ENCODE peak calls at places on chromosome 11, in seven cellular contexts. B, F, O, N, W, A and X are unnamed samples.

GRCh38 chr11:65186701-65187100 is 5.0 kb downstream of the CAPN1 start:
- DNase-seq in B (no peak), F (no peak), O (no peak), N (no peak), W (no peak), A (no peak), X (no peak)

GRCh38 chr11:74449369-74449931 is 17.9 kb downstream of the KCNE3 start:
- DNase-seq in B (peak; percentile 74), F (peak; percentile 58), O (no peak), N (no peak), W (peak; percentile 46), A (peak; percentile 69), X (peak; percentile 44)

GRCh38 chr11:86671386-86672006 is 920 bp downstream of the ME3 start:
- DNase-seq in B (peak; percentile 53), F (peak; percentile 30), O (peak; percentile 88), N (no peak), W (no peak), A (no peak), X (no peak)

GRCh38 chr11:75524576-75525432 is 937 bp downstream of the GDPD5 start:
- DNase-seq in B (no peak), F (no peak), O (no peak), N (no peak), W (peak; percentile 28), A (no peak), X (peak; percentile 31)

GRCh38 chr11:96257972-96258951 is 84.7 kb downstream of the MAML2 start:
- DNase-seq in B (no peak), F (no peak), O (no peak), N (no peak), W (peak; percentile 26), A (no peak), X (peak; percentile 44)

GRCh38 chr11:70883323-70883940 is 368.9 kb downstream of the SHANK2 start:
- DNase-seq in B (no peak), F (no peak), O (no peak), N (no peak), W (no peak), A (no peak), X (no peak)

GRCh38 chr11:61091373-61092279 is 10.7 kb upstream of the CD5 start:
- DNase-seq in B (no peak), F (peak; percentile 30), O (no peak), N (no peak), W (no peak), A (no peak), X (peak; percentile 47)

GRCh38 chr11:132844956-132845355 is 687.3 kb downstream of the OPCML start:
- DNase-seq in B (no peak), F (no peak), O (no peak), N (no peak), W (no peak), A (peak; percentile 73), X (no peak)

GRCh38 chr11:61918251-61919112 is 1.1 kb upstream of the RAB3IL1 start:
- DNase-seq in B (no peak), F (no peak), O (no peak), N (no peak), W (no peak), A (no peak), X (no peak)

GRCh38 chr11:59221438-59221837 is 8.7 kb upstream of the MPEG1 start:
- DNase-seq in B (peak; percentile 4), F (no peak), O (no peak), N (no peak), W (no peak), A (peak; percentile 95), X (no peak)

GRCh38 chr11:43950323-43950855 is 8.0 kb downstream of the C11orf96 start:
- DNase-seq in B (no peak), F (no peak), O (no peak), N (no peak), W (no peak), A (no peak), X (no peak)

GRCh38 chr11:43810929-43811596 is 69.6 kb upstream of the ALKBH3 start:
- DNase-seq in B (no peak), F (no peak), O (no peak), N (no peak), W (no peak), A (no peak), X (no peak)

GRCh38 chr11:7512525-7513209 is 1.1 kb upstream of the PPFIBP2 start:
- DNase-seq in B (no peak), F (no peak), O (peak; percentile 91), N (no peak), W (no peak), A (no peak), X (no peak)

GRCh38 chr11:118277312-118277711 is 13.2 kb upstream of the MPZL2 start:
- DNase-seq in B (no peak), F (no peak), O (no peak), N (no peak), W (no peak), A (peak; percentile 15), X (no peak)

GRCh38 chr11:128726464-128727139 is 32.7 kb downstream of the FLI1 start:
- DNase-seq in B (no peak), F (no peak), O (no peak), N (no peak), W (no peak), A (no peak), X (no peak)

GRCh38 chr11:74018331-74019005 is 9.6 kb upstream of the UCP3 start:
- DNase-seq in B (no peak), F (no peak), O (peak; percentile 95), N (no peak), W (no peak), A (no peak), X (no peak)

GRCh38 chr11:119478711-119479285 is 55.8 kb upstream of the THY1 start:
- DNase-seq in B (no peak), F (no peak), O (no peak), N (no peak), W (no peak), A (no peak), X (no peak)

GRCh38 chr11:125061237-125061636 is 1.9 kb upstream of the SLC37A2 start:
- DNase-seq in B (no peak), F (no peak), O (no peak), N (no peak), W (no peak), A (no peak), X (no peak)

GRCh38 chr11:78795862-78796261 is 221.2 kb upstream of the NARS2 start:
- DNase-seq in B (no peak), F (no peak), O (no peak), N (no peak), W (no peak), A (no peak), X (no peak)